ENCODE peak calls at places on chromosomes 6 and 20, in six cellular contexts. F, E, T, K, P and M are unnamed samples. For H3K4me1 and H3K9me3, the result is how much of the 10 kb centered on the place peaks cover.

GRCh38 chr20:47117325-47117724 is 222.7 kb downstream of the EYA2 start:
- DNase-seq in P (no peak), T (no peak), E (no peak), K (no peak), F (no peak), M (no peak)

GRCh38 chr20:31760457-31761240 is 21.6 kb downstream of the TPX2 start:
- DNase-seq in E (peak), K (no peak), F (no peak), P (no peak), T (peak), M (no peak)

GRCh38 chr6:129889580-129889979 is 28.5 kb upstream of the TMEM244 start:
- DNase-seq in K (no peak), T (peak), F (no peak), E (peak), P (no peak), M (no peak)

GRCh38 chr6:116246089-116246488 is 7.8 kb downstream of the TSPYL4 start:
- DNase-seq in P (no peak), E (peak), T (peak), K (no peak), F (no peak), M (no peak)

GRCh38 chr6:105726902-105727655 is 324.2 kb upstream of the PREP start:
- DNase-seq in E (peak), T (no peak), F (no peak), P (no peak), K (no peak), M (peak)

GRCh38 chr20:4483481-4483880 is 238.2 kb upstream of the PRND start:
- DNase-seq in E (peak), K (no peak), P (no peak), T (peak), F (no peak), M (peak)

GRCh38 chr6:128806274-128806673 is 76.7 kb upstream of the LAMA2 start:
- DNase-seq in E (no peak), T (peak), P (no peak), F (no peak), K (no peak), M (peak)

GRCh38 chr20:50645253-50646068 is 45.9 kb downstream of the RIPOR3 start:
- DNase-seq in F (no peak), P (peak), E (peak), K (peak), T (peak), M (peak)

GRCh38 chr6:109308018-109308492 is 74.2 kb downstream of the CD164 start:
- DNase-seq in P (no peak), E (peak), K (no peak), F (no peak), T (peak), M (peak)

GRCh38 chr6:74749211-74750142 is 456.4 kb downstream of the COL12A1 start:
- DNase-seq in T (peak), F (peak), P (no peak), K (no peak), E (no peak), M (no peak)

GRCh38 chr6:159892053-159892452 is 1.3 kb downstream of the MAS1 start:
- DNase-seq in K (no peak), F (no peak), E (no peak), P (no peak), T (no peak), M (peak)

GRCh38 chr20:20367681-20368413 is at the start of gene INSM1:
- DNase-seq in T (no peak), K (no peak), P (peak), E (no peak), F (peak), M (no peak)

GRCh38 chr6:108027054-108027453 is 47.5 kb downstream of the OSTM1 start:
- DNase-seq in F (no peak), E (no peak), P (no peak), T (no peak), K (no peak), M (no peak)

GRCh38 chr6:36436466-36436865 is 6.2 kb downstream of the PXT1 start:
- DNase-seq in T (no peak), P (no peak), F (no peak), K (no peak), E (peak), M (no peak)

GRCh38 chr20:46568570-46569129 is 18.2 kb upstream of the OCSTAMP start:
- DNase-seq in T (peak), P (no peak), K (no peak), E (peak), F (no peak), M (no peak)

GRCh38 chr6:158060447-158061360 is 79.0 kb downstream of the SYNJ2 start:
- DNase-seq in K (no peak), P (no peak), F (no peak), E (peak), T (peak), M (peak)

GRCh38 chr20:18254615-18255014 is 33.7 kb upstream of the ZNF133 start:
- DNase-seq in K (no peak), P (no peak), E (no peak), F (no peak), T (no peak), M (no peak)

GRCh38 chr6:47992805-47993204 is 118.2 kb downstream of the PTCHD4 start:
- DNase-seq in E (no peak), F (no peak), T (no peak), P (no peak), K (no peak), M (no peak)

GRCh38 chr20:57428611-57429496 is 37.7 kb downstream of the RBM38 start:
- DNase-seq in P (no peak), E (no peak), K (no peak), F (no peak), T (no peak), M (no peak)

GRCh38 chr20:50286174-50286511 is 95.5 kb downstream of the CEBPB start:
- DNase-seq in K (no peak), F (no peak), E (no peak), P (no peak), T (no peak), M (no peak)

GRCh38 chr6:90216081-90216977 is 80.3 kb downstream of the BACH2 start:
- DNase-seq in K (no peak), F (peak), E (peak), T (peak), P (peak), M (no peak)

GRCh38 chr20:10313215-10313614 is 94.6 kb downstream of the SNAP25 start:
- DNase-seq in T (peak), E (no peak), F (no peak), P (no peak), K (no peak), M (no peak)

GRCh38 chr6:111604259-111605099 is 1.2 kb downstream of the TRAF3IP2 start:
- DNase-seq in F (no peak), T (peak), K (no peak), E (peak), P (no peak), M (peak)

GRCh38 chr20:47502801-47503239 is 1.1 kb downstream of the NCOA3 start:
- DNase-seq in P (no peak), E (peak), T (peak), K (no peak), F (peak), M (no peak)

GRCh38 chr20:22575087-22575721 is 9.2 kb downstream of the FOXA2 start:
- DNase-seq in F (no peak), T (no peak), P (no peak), K (no peak), E (no peak), M (no peak)

GRCh38 chr6:24394777-24395437 is 7.8 kb upstream of the MRS2 start:
- DNase-seq in F (no peak), E (peak), P (no peak), K (no peak), T (peak), M (peak)

GRCh38 chr6:117481926-117482239 is 591 bp upstream of the DCBLD1 start:
- DNase-seq in P (no peak), K (no peak), T (no peak), E (no peak), F (no peak), M (no peak)

GRCh38 chr6:134764741-134765140 is 185.2 kb downstream of the ALDH8A1 start:
- DNase-seq in T (peak), F (no peak), K (no peak), E (no peak), P (no peak), M (peak)

GRCh38 chr20:39253051-39253682 is 291.0 kb downstream of the DHX35 start:
- DNase-seq in T (no peak), F (no peak), K (no peak), P (no peak), E (no peak), M (no peak)

GRCh38 chr6:139144490-139145085 is 9.7 kb downstream of the HECA start:
- DNase-seq in K (no peak), T (no peak), F (no peak), E (no peak), P (no peak), M (no peak)
- H3K4me1 ChIP-seq in K (under half), T (under half), F (under half), E (under half), P (under half), M (under half)

GRCh38 chr6:378958-379366 is 12.6 kb upstream of the IRF4 start:
- DNase-seq in F (no peak), P (no peak), E (no peak), T (no peak), K (no peak), M (no peak)

GRCh38 chr6:379367-380181 is 12.0 kb upstream of the IRF4 start:
- DNase-seq in P (peak), K (no peak), T (no peak), F (no peak), E (no peak), M (peak)

GRCh38 chr6:378090-378957 is 13.2 kb upstream of the IRF4 start:
- DNase-seq in P (no peak), T (no peak), K (no peak), E (no peak), F (no peak), M (no peak)

GRCh38 chr6:374956-375355 is 16.6 kb upstream of the IRF4 start:
- DNase-seq in E (no peak), T (no peak), F (no peak), K (no peak), P (no peak), M (no peak)

DNA sequence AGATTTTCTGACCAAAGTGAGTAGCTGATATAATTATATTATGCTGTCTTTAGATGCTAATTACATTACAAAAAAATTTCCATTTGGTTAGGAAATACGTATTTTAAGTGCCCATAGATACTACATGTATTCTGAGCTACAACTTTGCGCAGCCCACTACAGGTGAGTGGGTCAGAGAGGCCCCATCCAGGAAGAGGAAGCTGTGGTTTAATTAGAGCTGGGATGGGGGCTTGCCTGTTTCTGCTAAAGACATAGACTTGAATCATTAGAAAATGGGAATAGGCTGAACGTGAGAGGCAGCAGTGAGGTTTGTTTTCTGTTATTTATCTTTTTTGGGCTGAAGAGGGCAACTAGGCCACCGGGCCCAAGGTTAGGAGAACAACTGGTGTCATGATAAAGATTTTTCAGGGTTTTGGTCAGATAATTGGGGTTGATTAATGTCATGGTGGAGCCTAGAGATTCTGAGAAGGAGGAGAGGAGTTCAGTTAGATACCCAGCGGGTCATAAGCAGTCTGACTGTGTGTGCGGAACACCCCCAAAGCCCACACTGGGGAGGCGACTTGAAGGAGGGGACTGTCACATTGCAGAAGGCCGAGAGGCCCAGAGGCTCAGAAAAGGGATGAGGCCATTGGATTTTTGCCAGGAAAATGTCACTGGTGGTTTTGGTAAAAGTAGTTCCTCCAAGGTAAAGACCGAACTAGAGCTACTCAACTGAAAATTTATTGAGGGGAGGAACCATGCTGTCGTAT is 14.6 kb upstream of the IRF4 start:
- DNase-seq in E (no peak), K (no peak), T (no peak), P (no peak), F (no peak), M (no peak)
- H3K9me3 ChIP-seq in E (under half), K (under half), T (under half), P (half or more), F (under half), M (half or more)

GRCh38 chr20:6851136-6851535 is 83.7 kb downstream of the BMP2 start:
- DNase-seq in E (no peak), P (no peak), T (no peak), F (no peak), K (no peak), M (no peak)
- H2BK5ac ChIP-seq in E (no peak), P (no peak), T (no peak), F (no peak), K (no peak), M (no peak)

GRCh38 chr6:169828176-169828575 is 76.8 kb downstream of the ERMARD start:
- DNase-seq in F (no peak), T (no peak), E (no peak), P (peak), K (no peak), M (no peak)

GRCh38 chr6:169825558-169826225 is 74.3 kb downstream of the ERMARD start:
- DNase-seq in E (no peak), P (no peak), F (no peak), T (no peak), K (no peak), M (no peak)

GRCh38 chr6:169824848-169825557 is 73.6 kb downstream of the ERMARD start:
- DNase-seq in K (no peak), E (no peak), F (no peak), T (no peak), P (peak), M (no peak)

GRCh38 chr6:169827372-169827771 is 76.0 kb downstream of the ERMARD start:
- DNase-seq in K (no peak), T (no peak), E (no peak), F (no peak), P (peak), M (no peak)

GRCh38 chr6:169826697-169827096 is 75.3 kb downstream of the ERMARD start:
- DNase-seq in K (no peak), P (no peak), F (no peak), T (no peak), E (no peak), M (no peak)
- H3K4me1 ChIP-seq in K (under half), P (under half), F (under half), T (under half), E (under half), M (under half)

GRCh38 chr20:62259294-62259565 is 20.9 kb downstream of the OSBPL2 start:
- DNase-seq in P (no peak), E (no peak), K (no peak), T (no peak), F (no peak), M (no peak)
- H3K9me3 ChIP-seq in P (under half), E (under half), K (under half), T (under half), F (under half), M (under half)

GRCh38 chr6:33907227-33907626 is 103.4 kb upstream of the MLN start:
- DNase-seq in K (no peak), P (no peak), E (no peak), F (no peak), T (no peak), M (no peak)
- H2BK5ac ChIP-seq in K (peak), P (no peak), E (no peak), F (no peak), T (no peak), M (no peak)

GRCh38 chr6:15260099-15260821 is 14.4 kb downstream of the JARID2 start:
- DNase-seq in F (no peak), K (no peak), T (peak), P (no peak), E (peak), M (no peak)
- H3K4me1 ChIP-seq in F (under half), K (under half), T (under half), P (under half), E (under half), M (under half)

DNA sequence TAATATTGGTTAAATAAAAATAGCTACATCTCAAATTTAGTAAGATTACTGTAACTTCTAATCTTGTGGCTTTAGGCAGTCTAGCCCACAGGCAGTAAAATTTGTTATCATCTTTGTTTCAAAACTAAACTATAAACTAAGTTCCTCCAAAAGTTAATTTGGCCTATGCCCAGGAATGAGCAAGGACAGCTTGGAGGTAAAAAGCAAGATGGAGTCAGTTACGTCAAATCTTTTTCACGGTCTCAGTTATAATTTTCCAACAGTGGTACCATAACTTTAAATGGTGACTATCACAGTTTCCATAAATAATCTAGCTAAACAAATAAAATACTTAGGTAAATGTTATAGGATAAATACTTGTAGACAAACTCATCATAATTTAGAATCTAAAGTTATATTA is 63.0 kb downstream of the AGPAT4 start:
- DNase-seq in K (no peak), E (no peak), T (no peak), P (no peak), F (no peak), M (no peak)
- H3K9me3 ChIP-seq in K (under half), E (under half), T (under half), P (under half), F (half or more), M (under half)